ENCODE peak calls at places on chromosome 7, in six cellular contexts. S is hypothalamus; A is SJSA1; I is NCI-H2171 treated with DMSO at 0.1 percent for 48 hours; H is stimulated activated naive CD8-positive, alpha-beta T cell treated with anti-CD3 and anti-CD28 coated beads, Interleukin-15, amount 100 ng/mL, for 72 hours; G is activated naive CD8-positive, alpha-beta T cell treated with anti-CD3 and anti-CD28 coated beads, Interleukin-2, amount 50 U/mL, for 24 hours. T is an unnamed sample.

GRCh38 chr7:72753781-72754180 is 74.2 kb downstream of the TYW1B start:
- DNase-seq in S (no peak), A (no peak), I (no peak), H (no peak), G (no peak), T (no peak)

GRCh38 chr7:103150192-103150591 is 1.3 kb upstream of the NAPEPLD start:
- DNase-seq in S (no peak), A (no peak), I (no peak), H (no peak), G (no peak), T (no peak)

GRCh38 chr7:33873518-33873917 is 31.8 kb upstream of the BMPER start:
- DNase-seq in S (no peak), A (no peak), I (no peak), H (no peak), G (no peak), T (no peak)

GRCh38 chr7:30988346-30989005 is 24.7 kb downstream of the GHRHR start:
- DNase-seq in S (peak), A (no peak), I (peak), H (no peak), G (no peak), T (no peak)

GRCh38 chr7:128755816-128756476 is 16.8 kb downstream of the CALU start:
- DNase-seq in S (no peak), A (no peak), I (peak), H (no peak), G (no peak), T (no peak)

GRCh38 chr7:21639206-21639868 is 96.5 kb downstream of the DNAH11 start:
- DNase-seq in S (no peak), A (no peak), I (no peak), H (no peak), G (no peak), T (no peak)

GRCh38 chr7:29564455-29565185 is 985 bp downstream of the PRR15 start:
- DNase-seq in S (peak), A (peak), I (no peak), H (no peak), G (peak), T (no peak)

GRCh38 chr7:133529861-133530260 is 277.0 kb downstream of the EXOC4 start:
- DNase-seq in S (no peak), A (no peak), I (peak), H (no peak), G (no peak), T (no peak)

GRCh38 chr7:138797715-138798320 is at the start of the genes ATP6V0A4 and TMEM213:
- DNase-seq in S (no peak), A (no peak), I (no peak), H (no peak), G (no peak), T (no peak)

GRCh38 chr7:32501522-32501921 is 6.2 kb downstream of the AVL9 start:
- DNase-seq in S (no peak), A (no peak), I (no peak), H (no peak), G (no peak), T (no peak)

GRCh38 chr7:35555934-35556333 is 139.0 kb downstream of the HERPUD2 start:
- DNase-seq in S (no peak), A (no peak), I (no peak), H (no peak), G (no peak), T (no peak)

GRCh38 chr7:21371371-21371770 is 56.5 kb upstream of the SP4 start:
- DNase-seq in S (no peak), A (no peak), I (no peak), H (no peak), G (no peak), T (no peak)